ENCODE peak calls at places on chromosomes 11 and 22, in ten cellular contexts. F is EL; J is NCI-H1092 treated with DMSO at 0.1 percent for 48 hours; L is AG04449; C is stimulated activated CD8-positive, alpha-beta memory T cell treated with anti-CD3 and anti-CD28 coated beads, Interleukin-7, amount 100 ng/mL, for 1 hour; H is astrocyte of the spinal cord; Z is HEK293T; M is putamen; B is AG09309; D is amygdala. A is an unnamed sample.

GRCh38 chr11:10725907-10726253 is 25.2 kb upstream of the CTR9 start:
- DNase-seq in H (no peak), M (no peak), Z (no peak), F (no peak), D (no peak), B (no peak), L (no peak), C (no peak), J (no peak), A (no peak)

GRCh38 chr11:1335811-1336761 is 26.7 kb upstream of the TOLLIP start:
- DNase-seq in D (no peak), L (peak), Z (peak), F (peak), J (peak), B (peak), C (peak), H (peak), M (peak), A (peak)

GRCh38 chr22:38924197-38924952 is 33.0 kb upstream of the APOBEC3A start:
- DNase-seq in F (peak), L (peak), C (no peak), H (peak), M (peak), D (no peak), Z (peak), B (peak), J (peak), A (peak)

GRCh38 chr11:7635137-7635536 is 38.2 kb downstream of the CYB5R2 start:
- DNase-seq in J (no peak), L (no peak), Z (no peak), F (no peak), B (no peak), H (no peak), C (no peak), M (peak), D (no peak), A (peak)

GRCh38 chr22:43385770-43386641 is 25.8 kb upstream of the MPPED1 start:
- DNase-seq in L (peak), H (peak), C (peak), J (peak), F (peak), D (peak), M (peak), B (no peak), Z (peak), A (peak)

GRCh38 chr11:75492181-75492820 is 33.4 kb downstream of the GDPD5 start:
- DNase-seq in H (no peak), C (peak), L (no peak), F (peak), B (no peak), J (no peak), D (no peak), M (no peak), Z (no peak), A (no peak)

GRCh38 chr22:24005201-24005600 is at the start of gene GSTT4:
- DNase-seq in M (no peak), H (no peak), J (no peak), B (no peak), L (no peak), D (no peak), C (no peak), F (no peak), Z (no peak), A (peak)

GRCh38 chr11:29319231-29319630 is 697.6 kb downstream of the KCNA4 start:
- DNase-seq in H (no peak), F (no peak), D (no peak), M (no peak), L (no peak), B (no peak), Z (no peak), C (no peak), J (no peak), A (no peak)

GRCh38 chr11:11036185-11037161 is 178.6 kb upstream of the ZBED5 start:
- DNase-seq in D (no peak), Z (peak), M (peak), L (no peak), C (no peak), F (peak), J (peak), H (peak), B (peak), A (no peak)

GRCh38 chr22:44406581-44407403 is 91.2 kb downstream of the RTL6 start:
- DNase-seq in F (no peak), M (no peak), Z (no peak), D (no peak), B (peak), J (no peak), L (peak), H (peak), C (no peak), A (no peak)

A was measured in hippocampal formation.